ENCODE peak calls at places on chromosomes 16 and 17, in four cellular contexts. U is heart left ventricle, J is psoas muscle, M is fibroblast of villous mesenchyme. L is an unnamed sample.

GRCh38 chr16:49528564-49529150 is 155.1 kb downstream of the C16orf78 start:
- DNase-seq in U (peak; percentile 4), J (peak; percentile 20), M (no peak), L (peak; percentile 12)

GRCh38 chr16:86396918-86397317 is 113.4 kb upstream of the FOXF1 start:
- DNase-seq in U (no peak), J (no peak), M (peak; percentile 98), L (peak; percentile 69)

GRCh38 chr16:89319883-89320716 is 102.6 kb downstream of the ZNF778 start:
- DNase-seq in U (peak; percentile 79), J (peak; percentile 87), M (peak; percentile 87), L (peak; percentile 73)

GRCh38 chr17:49565948-49566491 is 9.7 kb upstream of the NXPH3 start:
- DNase-seq in U (peak; percentile 94), J (peak; percentile 91), M (peak; percentile 38), L (peak; percentile 80)

GRCh38 chr17:49063652-49064051 is 66.5 kb downstream of the IGF2BP1 start:
- DNase-seq in U (no peak), J (no peak), M (no peak), L (peak; percentile 14)

GRCh38 chr16:1048442-1049112 is 24.0 kb upstream of the SSTR5 start:
- DNase-seq in U (peak; percentile 70), J (peak; percentile 88), M (peak; percentile 24), L (peak; percentile 71)

GRCh38 chr16:48526058-48526957 is 83.7 kb downstream of the N4BP1 start:
- DNase-seq in U (no peak), J (no peak), M (no peak), L (no peak)

GRCh38 chr17:15918661-15919259 is 26.2 kb upstream of the ADORA2B start:
- DNase-seq in U (peak; percentile 65), J (no peak), M (peak; percentile 47), L (peak; percentile 46)

GRCh38 chr17:63841350-63842172 is 924 bp downstream of the SMARCD2 start:
- DNase-seq in U (peak; percentile 72), J (peak; percentile 81), M (peak; percentile 56), L (peak; percentile 45)

GRCh38 chr17:27810211-27810901 is 10.0 kb upstream of the NOS2 start:
- DNase-seq in U (no peak), J (no peak), M (no peak), L (no peak)

GRCh38 chr17:33416131-33416530 is 123.0 kb upstream of the ASIC2 start:
- DNase-seq in U (no peak), J (no peak), M (no peak), L (no peak)

GRCh38 chr17:56451629-56452028 is 141.9 kb upstream of the NOG start:
- DNase-seq in U (no peak), J (no peak), M (no peak), L (no peak)

GRCh38 chr17:29710891-29711418 is 88.2 kb upstream of the CORO6 start:
- DNase-seq in U (no peak), J (no peak), M (peak; percentile 95), L (peak; percentile 46)

GRCh38 chr16:29675811-29676643 is 3.0 kb upstream of the QPRT start:
- DNase-seq in U (no peak), J (no peak), M (peak; percentile 52), L (peak; percentile 51)

GRCh38 chr16:46607529-46607928 is 13.7 kb downstream of the SHCBP1 start:
- DNase-seq in U (no peak), J (no peak), M (peak; percentile 84), L (peak; percentile 81)

GRCh38 chr17:33486135-33486886 is 193.2 kb upstream of the ASIC2 start:
- DNase-seq in U (no peak), J (no peak), M (peak; percentile 48), L (no peak)

GRCh38 chr16:30185683-30186421 is 2.5 kb downstream of the CORO1A start:
- DNase-seq in U (peak; percentile 54), J (peak; percentile 76), M (no peak), L (no peak)

GRCh38 chr17:77693301-77693700 is 265.2 kb upstream of the TNRC6C start:
- DNase-seq in U (no peak), J (no peak), M (no peak), L (no peak)

GRCh38 chr16:51374346-51374745 is 223.3 kb upstream of the SALL1 start:
- DNase-seq in U (no peak), J (no peak), M (peak; percentile 67), L (peak; percentile 60)

GRCh38 chr16:84726670-84727467 is 27.1 kb downstream of the USP10 start:
- DNase-seq in U (peak; percentile 32), J (no peak), M (no peak), L (no peak)

GRCh38 chr17:76458580-76459490 is 5.9 kb upstream of the UBE2O start:
- DNase-seq in U (peak; percentile 56), J (no peak), M (peak; percentile 61), L (peak; percentile 67)

GRCh38 chr17:73657473-73658116 is 13.3 kb upstream of the SDK2 start:
- DNase-seq in U (peak; percentile 52), J (no peak), M (peak; percentile 24), L (no peak)

GRCh38 chr17:8022358-8023038 is 16.4 kb upstream of the ALOX15B start:
- DNase-seq in U (no peak), J (no peak), M (no peak), L (peak; percentile 47)

DNA sequence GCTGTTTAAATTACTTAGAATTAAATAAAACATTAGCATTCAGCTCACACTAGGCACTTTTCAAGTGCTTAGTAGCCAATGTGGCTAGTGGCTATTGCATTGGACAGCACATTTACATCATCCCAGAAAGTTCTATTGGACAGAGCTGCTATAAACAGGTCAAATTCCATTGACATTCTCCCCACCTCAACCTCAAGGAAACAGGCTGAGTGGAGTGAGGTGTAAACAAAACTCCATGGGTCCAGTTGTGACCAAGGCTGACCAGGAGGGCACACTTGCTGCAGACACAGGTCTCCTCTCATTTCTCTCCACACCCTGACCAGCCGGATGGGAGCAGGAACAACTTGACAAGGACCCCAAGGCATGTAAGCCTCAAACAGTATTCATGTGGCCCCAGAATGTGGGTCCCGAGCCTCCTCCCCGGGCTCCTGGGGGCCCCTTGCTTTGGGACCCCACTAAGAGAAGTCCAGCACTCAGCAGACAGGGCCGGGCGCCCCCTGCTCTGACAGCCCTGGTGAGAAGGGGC is 504 bp downstream of the C17orf113 start:
- DNase-seq in U (no peak), J (no peak), M (no peak), L (no peak)
- H3K4me3 ChIP-seq in U (peak overlapping the region; percentile 79), J (peak overlapping the region; percentile 85), M (peak overlapping the region; percentile 56), L (peak overlapping the region; percentile 49)

GRCh38 chr16:56203052-56203451 is 11.8 kb downstream of the GNAO1 start:
- DNase-seq in U (no peak), J (peak; percentile 64), M (peak; percentile 4), L (peak; percentile 28)
- TF ChIP-seq CTCF in U (peak; percentile 41), J (no peak), M (peak; percentile 14), L (peak; percentile 23)

GRCh38 chr17:42111901-42112551 is 488 bp downstream of the DHX58 start:
- DNase-seq in U (no peak), J (peak; percentile 76), M (peak; percentile 64), L (peak; percentile 58)

GRCh38 chr17:42113293-42114069 is 967 bp upstream of the DHX58 start:
- DNase-seq in U (no peak), J (no peak), M (no peak), L (no peak)

GRCh38 chr17:42114118-42114517 is 1.6 kb upstream of the DHX58 start:
- DNase-seq in U (no peak), J (no peak), M (no peak), L (no peak)

GRCh38 chr17:42111265-42111636 is 1.3 kb downstream of the DHX58 start:
- DNase-seq in U (no peak), J (no peak), M (no peak), L (no peak)

DNA sequence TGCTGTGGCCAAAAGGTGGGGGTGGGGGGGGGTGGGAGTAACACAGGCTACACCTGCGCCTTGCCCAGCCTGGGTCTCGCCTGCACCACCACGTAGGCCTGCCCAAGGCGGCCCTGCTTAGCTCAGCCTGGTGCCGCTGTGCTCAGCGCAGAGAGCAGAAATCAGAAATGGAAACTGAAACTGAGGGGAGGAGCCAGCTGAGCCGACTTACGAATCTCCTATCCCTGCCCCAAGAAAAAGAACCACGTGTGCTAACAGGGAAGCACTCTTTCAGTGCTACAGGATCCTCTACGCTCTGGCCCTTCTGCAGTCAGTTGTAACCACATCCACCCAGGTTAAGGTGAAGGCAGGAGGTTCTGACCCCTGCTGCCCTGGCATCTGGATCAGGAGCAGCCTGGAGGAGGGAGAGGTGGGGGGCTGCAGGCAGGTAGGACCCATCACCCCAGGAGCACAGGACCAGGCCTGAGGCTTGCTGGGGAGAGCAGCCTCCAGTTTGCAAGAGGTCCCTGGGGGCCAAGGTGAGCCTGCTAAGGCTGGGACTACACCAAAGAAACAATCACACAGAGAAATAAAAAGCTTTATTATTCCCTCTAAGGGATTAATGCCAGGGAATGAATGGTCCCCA is at the start of gene DHX58:
- DNase-seq in U (peak; percentile 71), J (peak; percentile 81), M (peak; percentile 90), L (peak; percentile 90)
- H3K4me3 ChIP-seq in U (peak within 1 kb of the TSS; percentile 82), J (peak within 1 kb of the TSS; percentile 73), M (peak within 1 kb of the TSS; percentile 68), L (peak within 1 kb of the TSS; percentile 51)

GRCh38 chr17:57889892-57890856 is 40.3 kb upstream of the MRPS23 start:
- DNase-seq in U (peak; percentile 93), J (peak; percentile 98), M (peak; percentile 65), L (peak; percentile 84)
- TF ChIP-seq CTCF in U (no peak), J (no peak), M (no peak), L (peak; percentile 22)

GRCh38 chr16:77434022-77434364 is 841 bp downstream of the ADAMTS18 start:
- DNase-seq in U (no peak), J (no peak), M (no peak), L (no peak)

GRCh38 chr16:77432264-77432663 is 2.6 kb downstream of the ADAMTS18 start:
- DNase-seq in U (no peak), J (no peak), M (no peak), L (no peak)

GRCh38 chr16:77431131-77431670 is 3.6 kb downstream of the ADAMTS18 start:
- DNase-seq in U (no peak), J (no peak), M (no peak), L (no peak)

GRCh38 chr16:77433146-77433545 is 1.7 kb downstream of the ADAMTS18 start:
- DNase-seq in U (no peak), J (no peak), M (no peak), L (no peak)

DNA sequence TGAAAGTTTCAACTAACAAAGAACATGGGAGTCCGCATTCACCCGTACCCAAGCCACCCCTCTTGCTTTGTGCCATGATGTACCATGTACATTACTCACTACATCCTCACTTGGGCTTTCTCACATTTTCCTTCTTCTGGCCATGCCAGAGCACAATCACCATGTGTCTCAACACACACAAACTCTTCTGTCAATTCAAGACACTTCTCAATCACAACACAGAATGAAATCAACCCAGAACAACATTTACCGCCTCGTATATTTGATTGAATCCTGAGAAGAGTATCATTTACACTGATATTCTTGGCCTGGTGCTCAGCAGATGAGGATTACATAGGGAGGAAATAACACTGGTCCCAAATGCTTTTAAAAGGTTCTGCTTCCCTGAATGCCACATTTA is 4.5 kb downstream of the ADAMTS18 start:
- DNase-seq in U (no peak), J (no peak), M (no peak), L (no peak)
- H3K4me3 ChIP-seq in U (no peak overlapping the region), J (no peak overlapping the region), M (no peak overlapping the region), L (no peak overlapping the region)

DNA sequence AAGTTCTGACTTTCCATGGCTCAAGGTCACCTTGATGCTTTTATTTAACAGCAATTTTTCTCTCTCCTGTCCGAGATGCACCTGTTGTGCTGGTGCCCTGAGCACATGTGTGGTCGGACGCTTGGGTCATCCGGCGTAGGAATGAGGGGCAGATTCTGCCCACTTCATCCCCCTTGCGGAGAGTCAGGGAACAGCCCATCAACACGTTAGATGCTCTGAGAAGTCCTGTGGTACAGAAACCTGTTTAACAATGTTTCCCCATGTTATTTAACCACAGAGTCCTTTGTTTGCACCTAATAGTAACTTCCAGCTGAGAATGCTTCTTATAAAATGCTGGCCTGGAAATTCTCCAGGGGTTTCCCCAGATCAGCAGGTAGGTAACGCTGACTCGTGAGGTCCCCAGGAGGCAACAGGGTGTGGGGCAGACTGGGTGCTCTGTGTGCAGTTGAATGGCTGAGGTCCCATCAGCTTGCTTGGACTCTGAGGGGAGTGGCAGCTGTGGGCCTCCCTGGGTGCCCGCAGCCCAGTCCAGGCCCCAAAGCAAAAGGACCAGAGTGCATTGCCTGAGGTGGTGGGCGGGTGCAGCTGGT is 17.8 kb downstream of the DOC2B start:
- DNase-seq in U (no peak), J (no peak), M (no peak), L (no peak)
- TF ChIP-seq CTCF in U (no peak), J (no peak), M (no peak), L (no peak)